ENCODE peak calls at places on chromosome 13, in eight cellular contexts. X is HCT116, N is GM23338, J is uterus, Y is Calu3, P is BJ, T is cardiac muscle cell, M is Panc1. H is an unnamed sample.

GRCh38 chr13:59279024-59279423 is 884.7 kb downstream of the DIAPH3 start:
- DNase-seq in X (no peak), N (no peak), J (no peak), Y (no peak), P (no peak), T (peak), M (no peak), H (no peak)

GRCh38 chr13:112241288-112241687 is 134.9 kb upstream of the SPACA7 start:
- DNase-seq in X (no peak), N (no peak), J (no peak), Y (no peak), P (no peak), T (no peak), M (no peak), H (no peak)

GRCh38 chr13:78022164-78022877 is 103.7 kb upstream of the EDNRB start:
- DNase-seq in X (no peak), N (no peak), J (no peak), Y (no peak), P (no peak), T (peak), M (no peak), H (peak)

GRCh38 chr13:39895254-39895653 is 239.8 kb downstream of the COG6 start:
- DNase-seq in X (no peak), N (no peak), J (no peak), Y (no peak), P (no peak), T (peak), M (no peak), H (no peak)

GRCh38 chr13:102948006-102948405 is 102.2 kb downstream of the ERCC5 start:
- DNase-seq in X (no peak), N (no peak), J (no peak), Y (peak), P (no peak), T (peak), M (no peak), H (no peak)

GRCh38 chr13:51976423-51976822 is 34.8 kb downstream of the ATP7B start:
- DNase-seq in X (no peak), N (no peak), J (no peak), Y (no peak), P (no peak), T (no peak), M (no peak), H (no peak)

GRCh38 chr13:104011505-104012270 is 945.5 kb upstream of the SLC10A2 start:
- DNase-seq in X (no peak), N (peak), J (no peak), Y (no peak), P (no peak), T (peak), M (no peak), H (peak)

GRCh38 chr13:20340759-20341161 is 108.6 kb upstream of the GJB6 start:
- DNase-seq in X (no peak), N (no peak), J (peak), Y (no peak), P (no peak), T (peak), M (no peak), H (no peak)

GRCh38 chr13:37995052-37995451 is 125.5 kb upstream of the TRPC4 start:
- DNase-seq in X (no peak), N (peak), J (no peak), Y (no peak), P (peak), T (peak), M (no peak), H (peak)

GRCh38 chr13:113595131-113595530 is 10.6 kb downstream of the TFDP1 start:
- DNase-seq in X (no peak), N (no peak), J (no peak), Y (no peak), P (no peak), T (no peak), M (no peak), H (no peak)

GRCh38 chr13:98869408-98870090 is 108.3 kb downstream of the DOCK9 start:
- DNase-seq in X (no peak), N (no peak), J (no peak), Y (no peak), P (no peak), T (peak), M (no peak), H (no peak)

GRCh38 chr13:76293346-76293745 is 592.9 kb downstream of the KCTD12 start:
- DNase-seq in X (no peak), N (no peak), J (no peak), Y (no peak), P (peak), T (peak), M (no peak), H (peak)

GRCh38 chr13:59176775-59177174 is 987.0 kb downstream of the DIAPH3 start:
- DNase-seq in X (no peak), N (peak), J (no peak), Y (no peak), P (no peak), T (no peak), M (no peak), H (no peak)

GRCh38 chr13:25353344-25353743 is 18.4 kb upstream of the ATP8A2 start:
- DNase-seq in X (no peak), N (no peak), J (no peak), Y (no peak), P (no peak), T (no peak), M (no peak), H (no peak)

GRCh38 chr13:89407357-89407756 is 1736.2 kb downstream of the SLITRK5 start:
- DNase-seq in X (no peak), N (no peak), J (no peak), Y (no peak), P (no peak), T (no peak), M (no peak), H (no peak)

GRCh38 chr13:114113961-114114360 is 18.5 kb downstream of the RASA3 start:
- DNase-seq in X (no peak), N (no peak), J (no peak), Y (no peak), P (no peak), T (no peak), M (no peak), H (no peak)

GRCh38 chr13:70714993-70715392 is 606.7 kb upstream of the KLHL1 start:
- DNase-seq in X (no peak), N (peak), J (no peak), Y (no peak), P (no peak), T (no peak), M (no peak), H (no peak)

GRCh38 chr13:99217461-99218101 is 16.9 kb downstream of the UBAC2 start:
- DNase-seq in X (no peak), N (no peak), J (no peak), Y (no peak), P (no peak), T (no peak), M (no peak), H (no peak)

GRCh38 chr13:103931396-103931795 is 865.2 kb upstream of the SLC10A2 start:
- DNase-seq in X (no peak), N (no peak), J (no peak), Y (no peak), P (no peak), T (no peak), M (no peak), H (no peak)

GRCh38 chr13:20980420-20980819 is 77.9 kb upstream of the XPO4 start:
- DNase-seq in X (no peak), N (no peak), J (no peak), Y (no peak), P (no peak), T (no peak), M (no peak), H (no peak)

GRCh38 chr13:97574926-97575325 is 141.0 kb downstream of the RAP2A start:
- DNase-seq in X (peak), N (peak), J (no peak), Y (no peak), P (no peak), T (peak), M (peak), H (no peak)
- TF ChIP-seq CTCF in X (peak), N (peak), J (no peak), Y (no peak), P (peak), T (peak), M (peak), H (peak)

GRCh38 chr13:50690020-50690419 is 153.5 kb downstream of the DLEU7 start:
- DNase-seq in X (no peak), N (no peak), J (no peak), Y (no peak), P (no peak), T (no peak), M (no peak), H (no peak)

GRCh38 chr13:50693755-50694154 is 149.7 kb downstream of the DLEU7 start:
- DNase-seq in X (no peak), N (peak), J (no peak), Y (no peak), P (no peak), T (peak), M (no peak), H (no peak)

GRCh38 chr13:50691682-50692263 is 151.7 kb downstream of the DLEU7 start:
- DNase-seq in X (no peak), N (no peak), J (no peak), Y (no peak), P (no peak), T (no peak), M (no peak), H (no peak)

GRCh38 chr13:50691176-50691681 is 152.3 kb downstream of the DLEU7 start:
- DNase-seq in X (no peak), N (no peak), J (no peak), Y (no peak), P (no peak), T (peak), M (no peak), H (no peak)

GRCh38 chr13:50692396-50692915 is 151.0 kb downstream of the DLEU7 start:
- DNase-seq in X (no peak), N (no peak), J (no peak), Y (no peak), P (no peak), T (no peak), M (no peak), H (no peak)
- TF ChIP-seq CTCF in X (no peak), N (no peak), J (no peak), Y (no peak), P (no peak), T (no peak), M (no peak), H (no peak)

GRCh38 chr13:110274687-110275086 is 32.3 kb downstream of the COL4A1 start:
- DNase-seq in X (no peak), N (peak), J (no peak), Y (no peak), P (no peak), T (no peak), M (no peak), H (no peak)
- TF ChIP-seq CTCF in X (peak), N (peak), J (no peak), Y (no peak), P (peak), T (peak), M (no peak), H (peak)

GRCh38 chr13:29593605-29594297 is 1.7 kb downstream of the SLC7A1 start:
- DNase-seq in X (no peak), N (no peak), J (no peak), Y (no peak), P (no peak), T (no peak), M (no peak), H (no peak)

GRCh38 chr13:29591310-29591709 is 4.2 kb downstream of the SLC7A1 start:
- DNase-seq in X (no peak), N (no peak), J (no peak), Y (no peak), P (no peak), T (no peak), M (no peak), H (no peak)

GRCh38 chr13:29587645-29588044 is 7.8 kb downstream of the SLC7A1 start:
- DNase-seq in X (no peak), N (no peak), J (peak), Y (peak), P (no peak), T (no peak), M (no peak), H (no peak)

GRCh38 chr13:29589234-29589633 is 6.3 kb downstream of the SLC7A1 start:
- DNase-seq in X (no peak), N (no peak), J (no peak), Y (peak), P (no peak), T (no peak), M (no peak), H (no peak)

GRCh38 chr13:29589967-29590366 is 5.5 kb downstream of the SLC7A1 start:
- DNase-seq in X (no peak), N (peak), J (no peak), Y (no peak), P (no peak), T (no peak), M (no peak), H (no peak)
- TF ChIP-seq CTCF in X (no peak), N (peak), J (no peak), Y (no peak), P (no peak), T (peak), M (no peak), H (peak)

DNA sequence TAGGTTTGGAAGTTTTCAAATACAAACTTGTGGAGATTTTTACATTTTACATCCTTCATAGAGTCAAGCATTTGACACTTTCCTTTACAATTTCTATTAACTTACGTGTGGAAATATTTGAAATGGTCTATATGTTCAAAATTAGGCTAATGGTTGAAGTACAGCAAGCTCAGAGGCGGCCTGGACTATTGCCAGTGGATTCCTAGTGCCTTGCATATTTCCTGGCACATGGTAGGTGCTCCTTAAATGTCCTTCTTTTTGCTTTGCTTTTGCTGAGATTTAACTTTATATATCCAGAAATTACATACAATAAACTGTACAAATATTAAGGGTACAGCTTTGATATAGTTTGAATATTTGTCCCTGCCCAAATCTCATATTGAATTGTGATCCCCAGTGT is 93.9 kb downstream of the UBL3 start:
- DNase-seq in X (no peak), N (no peak), J (no peak), Y (no peak), P (no peak), T (peak), M (no peak), H (no peak)
- TF ChIP-seq CTCF in X (no peak), N (no peak), J (no peak), Y (no peak), P (no peak), T (no peak), M (no peak), H (no peak)

DNA sequence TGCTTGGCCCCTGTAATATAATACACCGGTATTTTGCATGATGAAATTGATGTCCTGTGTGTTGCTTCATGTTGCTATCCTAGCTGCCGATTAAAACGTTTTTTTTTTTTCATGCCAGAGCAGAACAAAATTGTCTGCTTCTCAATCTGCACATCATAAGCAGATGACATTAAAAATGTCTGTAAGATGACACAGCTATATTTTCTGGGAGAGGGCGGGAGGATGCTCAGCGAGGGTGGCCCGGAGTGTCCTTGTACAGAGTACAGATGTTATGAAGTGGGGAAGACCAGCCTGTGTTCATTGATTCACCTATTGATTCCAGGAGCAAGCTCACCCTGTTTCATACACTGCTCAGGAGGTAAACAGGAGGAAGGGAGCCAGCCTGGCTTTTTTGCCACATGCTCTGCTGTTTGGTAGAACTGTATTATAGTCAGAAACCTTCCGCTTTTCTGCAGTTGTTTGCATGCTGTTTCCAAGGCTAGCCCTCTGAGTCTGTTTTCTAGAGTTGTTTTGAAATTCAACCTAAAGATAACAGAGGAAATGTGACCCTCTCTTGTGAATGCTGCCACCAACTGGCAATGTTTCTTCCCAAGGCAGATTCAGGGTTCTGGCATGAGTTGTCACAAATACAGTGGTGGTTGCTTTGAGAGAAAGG is 4.7 kb upstream of the IRS2 start:
- DNase-seq in X (no peak), N (peak), J (no peak), Y (no peak), P (no peak), T (peak), M (no peak), H (no peak)
- TF ChIP-seq CTCF in X (peak), N (peak), J (peak), Y (no peak), P (peak), T (peak), M (peak), H (peak)

GRCh38 chr13:92221916-92222315 is 823.5 kb downstream of the GPC5 start:
- DNase-seq in X (no peak), N (no peak), J (no peak), Y (no peak), P (no peak), T (no peak), M (no peak), H (no peak)

GRCh38 chr13:92225861-92226260 is 827.4 kb downstream of the GPC5 start:
- DNase-seq in X (no peak), N (no peak), J (no peak), Y (no peak), P (no peak), T (peak), M (no peak), H (no peak)

GRCh38 chr13:92224825-92225224 is 826.4 kb downstream of the GPC5 start:
- DNase-seq in X (no peak), N (no peak), J (no peak), Y (no peak), P (no peak), T (no peak), M (no peak), H (no peak)

GRCh38 chr13:92224052-92224821 is 825.8 kb downstream of the GPC5 start:
- DNase-seq in X (no peak), N (no peak), J (no peak), Y (no peak), P (no peak), T (peak), M (no peak), H (no peak)
- TF ChIP-seq CTCF in X (no peak), N (no peak), J (no peak), Y (no peak), P (no peak), T (peak), M (no peak), H (no peak)